ENCODE peak calls at places on chromosomes 2 and 18, in seven cellular contexts. A is neuronal stem cell, J is H9, W is trophoblast cell, G is IMR-90, R is H1, C is mesenchymal stem cell. O is an unnamed sample.

GRCh38 chr2:85503611-85504433 is 35.1 kb upstream of the MAT2A start:
- DNase-seq in A (no peak), G (peak; percentile 39), C (peak; percentile 71), J (no peak), W (peak; percentile 68), R (no peak), O (no peak)

GRCh38 chr2:154226931-154227330 is 355.2 kb downstream of the GALNT13 start:
- DNase-seq in G (no peak), W (no peak), C (no peak), J (no peak), A (no peak), R (no peak), O (no peak)

GRCh38 chr2:233424028-233424951 is 70.0 kb downstream of the DGKD start:
- DNase-seq in J (no peak), G (no peak), A (no peak), R (no peak), W (no peak), C (no peak), O (no peak)

GRCh38 chr2:240302933-240303332 is 132.5 kb upstream of the GPC1 start:
- DNase-seq in C (no peak), A (no peak), R (no peak), G (no peak), W (no peak), J (peak; percentile 10), O (no peak)

GRCh38 chr18:22293417-22293816 is 124.0 kb downstream of the GATA6 start:
- DNase-seq in J (no peak), G (no peak), C (no peak), R (no peak), W (no peak), A (no peak), O (no peak)

GRCh38 chr2:233802132-233802815 is 24.1 kb downstream of the MROH2A start:
- DNase-seq in R (no peak), W (no peak), A (no peak), C (no peak), J (no peak), G (no peak), O (no peak)

GRCh38 chr2:218717262-218717661 is 6.6 kb downstream of the TTLL4 start:
- DNase-seq in C (peak; percentile 45), W (no peak), J (no peak), A (no peak), R (no peak), G (peak; percentile 51), O (no peak)

GRCh38 chr18:21054252-21054821 is 57.3 kb downstream of the ROCK1 start:
- DNase-seq in C (no peak), A (no peak), G (no peak), J (no peak), R (no peak), W (no peak), O (no peak)

GRCh38 chr2:48148841-48149240 is 242.5 kb upstream of the FBXO11 start:
- DNase-seq in C (peak; percentile 39), R (no peak), G (no peak), W (no peak), A (no peak), J (no peak), O (no peak)

GRCh38 chr2:240750409-240750808 is 58.7 kb downstream of the AQP12A start:
- DNase-seq in R (no peak), C (no peak), A (no peak), J (no peak), W (no peak), G (no peak), O (no peak)

GRCh38 chr2:137886432-137886831 is 77.8 kb upstream of the HNMT start:
- DNase-seq in W (peak; percentile 71), A (no peak), G (no peak), J (peak; percentile 52), C (no peak), R (no peak), O (peak; percentile 71)

GRCh38 chr18:23094411-23095165 is 40.7 kb upstream of the CABLES1 start:
- DNase-seq in J (peak; percentile 48), G (no peak), W (no peak), C (no peak), A (no peak), R (no peak), O (no peak)

GRCh38 chr18:73944715-73945114 is 202.9 kb downstream of the FBXO15 start:
- DNase-seq in W (no peak), C (no peak), A (no peak), J (no peak), R (no peak), G (no peak), O (no peak)

GRCh38 chr2:168119519-168120141 is 127.8 kb downstream of the STK39 start:
- DNase-seq in G (peak; percentile 76), W (peak; percentile 8), C (peak; percentile 70), J (no peak), R (no peak), A (peak; percentile 69), O (peak; percentile 81)

GRCh38 chr2:159080641-159081040 is 112.2 kb downstream of the TANC1 start:
- DNase-seq in J (no peak), W (no peak), R (no peak), G (no peak), C (no peak), A (no peak), O (no peak)

GRCh38 chr2:161954103-161954502 is 119.9 kb downstream of the DPP4 start:
- DNase-seq in R (no peak), G (no peak), J (no peak), C (no peak), A (no peak), W (no peak), O (no peak)

GRCh38 chr2:3565117-3565516 is 7.0 kb upstream of the RNASEH1 start:
- DNase-seq in R (no peak), A (no peak), J (no peak), C (no peak), W (no peak), G (no peak), O (no peak)

GRCh38 chr2:112065966-112066365 is 10.9 kb downstream of the TMEM87B start:
- DNase-seq in W (peak; percentile 6), R (no peak), J (no peak), G (peak; percentile 86), C (peak; percentile 85), A (no peak), O (peak; percentile 28)

GRCh38 chr2:10989782-10990181 is 78.0 kb downstream of the KCNF1 start:
- DNase-seq in J (no peak), R (no peak), A (no peak), G (no peak), W (no peak), C (no peak), O (no peak)

GRCh38 chr2:207765541-207765940 is 4.2 kb downstream of the FZD5 start:
- DNase-seq in G (no peak), C (no peak), A (peak; percentile 65), J (peak; percentile 64), R (no peak), W (no peak), O (peak; percentile 86)

GRCh38 chr18:38695559-38696270 is 1130.1 kb upstream of the CELF4 start:
- DNase-seq in C (peak; percentile 29), J (no peak), A (no peak), R (no peak), G (no peak), W (no peak), O (no peak)

GRCh38 chr2:136242687-136243277 is 124.8 kb upstream of the CXCR4 start:
- DNase-seq in R (no peak), C (no peak), A (no peak), W (no peak), J (no peak), G (no peak), O (no peak)

GRCh38 chr18:37482433-37482832 is 83.2 kb downstream of the CELF4 start:
- DNase-seq in W (no peak), C (no peak), R (no peak), A (no peak), G (no peak), J (no peak), O (no peak)

GRCh38 chr18:37483984-37484892 is 81.4 kb downstream of the CELF4 start:
- DNase-seq in C (no peak), G (no peak), J (peak; percentile 59), R (peak; percentile 36), W (no peak), A (no peak), O (peak; percentile 27)

GRCh38 chr18:37483221-37483971 is 82.2 kb downstream of the CELF4 start:
- DNase-seq in G (peak; percentile 25), A (peak; percentile 69), R (no peak), J (peak; percentile 52), C (peak; percentile 42), W (no peak), O (peak; percentile 74)

GRCh38 chr18:37481058-37481457 is 84.5 kb downstream of the CELF4 start:
- DNase-seq in G (no peak), C (no peak), A (no peak), R (no peak), J (no peak), W (no peak), O (peak; percentile 39)

GRCh38 chr18:37481491-37481890 is 84.1 kb downstream of the CELF4 start:
- DNase-seq in J (no peak), A (no peak), G (no peak), C (no peak), W (no peak), R (no peak), O (no peak)
- H3K9ac ChIP-seq in J (no peak overlapping the region), A (no peak overlapping the region), G (no peak overlapping the region), C (no peak overlapping the region), W (no peak overlapping the region), R (no peak overlapping the region), O (no peak overlapping the region)

DNA sequence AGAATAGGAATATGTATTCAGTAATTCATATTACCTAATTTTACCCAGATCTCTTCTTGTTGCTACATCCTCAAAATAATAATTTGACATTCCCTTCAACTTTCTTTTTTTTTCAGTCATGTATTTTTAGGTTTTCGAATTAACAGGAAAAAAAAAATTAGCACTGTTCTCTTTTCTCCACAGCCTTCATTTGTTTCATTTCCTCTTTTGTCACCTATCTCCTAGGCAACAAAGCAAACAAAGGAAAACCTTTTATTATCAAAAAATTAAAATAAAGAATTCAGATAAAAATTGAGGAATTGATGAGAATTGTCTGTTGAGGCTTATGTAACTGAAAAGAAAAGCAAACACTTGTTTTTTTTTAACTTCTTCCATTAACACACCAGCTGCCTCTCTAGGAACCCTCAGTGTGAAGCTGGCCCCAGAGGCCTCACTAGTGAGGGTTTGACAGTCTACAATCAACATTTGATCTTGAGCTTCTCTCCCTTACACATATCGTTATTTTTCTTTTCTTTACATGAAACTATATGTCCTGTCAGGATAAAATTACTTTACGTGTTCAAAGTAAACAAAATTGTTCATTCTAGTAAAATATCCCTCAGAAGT is 278.8 kb downstream of the CALCRL start:
- DNase-seq in C (peak; percentile 10), J (no peak), G (no peak), R (no peak), A (no peak), W (no peak), O (peak; percentile 19)
- H3K18ac ChIP-seq in C (no peak overlapping the region), J (no peak overlapping the region), G (no peak overlapping the region), R (no peak overlapping the region), A (no peak overlapping the region), W (no peak overlapping the region), O (no peak overlapping the region)

DNA sequence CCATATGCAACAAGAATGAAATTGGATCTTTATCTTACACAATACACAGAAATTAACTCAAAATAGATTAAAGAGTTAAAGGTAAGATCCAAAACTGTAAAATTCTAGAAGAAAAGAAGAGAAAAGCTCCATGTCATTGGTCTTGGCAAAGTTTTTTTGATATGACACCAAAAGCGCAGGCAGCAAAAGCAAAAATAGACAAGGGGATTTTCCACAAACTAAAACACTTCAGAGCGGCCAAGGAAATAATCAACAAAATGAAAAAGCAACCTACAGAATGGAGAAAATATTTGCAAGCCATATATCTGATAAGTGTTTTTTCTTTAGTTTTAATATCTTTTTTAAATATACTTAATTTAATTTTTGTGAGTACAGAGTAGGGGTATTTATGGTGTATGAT is 112.8 kb upstream of the CAB39 start:
- DNase-seq in C (no peak), G (no peak), J (no peak), R (no peak), W (no peak), A (no peak), O (no peak)
- H3K9ac ChIP-seq in C (no peak overlapping the region), G (no peak overlapping the region), J (no peak overlapping the region), R (no peak overlapping the region), W (no peak overlapping the region), A (no peak overlapping the region), O (no peak overlapping the region)

GRCh38 chr18:76697441-76697901 is 124.9 kb upstream of the ZNF236 start:
- DNase-seq in G (peak; percentile 12), W (no peak), A (no peak), C (no peak), J (no peak), R (no peak), O (peak; percentile 33)
- H3K18ac ChIP-seq in G (no peak overlapping the region), W (no peak overlapping the region), A (no peak overlapping the region), C (peak overlapping the region; percentile 21), J (no peak overlapping the region), R (no peak overlapping the region), O (no peak overlapping the region)

O was measured in mesendoderm.